ENCODE peak calls at places on chromosomes 7 and 10, in five cellular contexts. One of them, this sample, is unnamed.

GRCh38 chr7:153381275-153382119 is 621.9 kb downstream of the ACTR3B start:
- DNase-seq in activated CD4-positive, alpha-beta T cell treated with anti-CD3 and anti-CD28 coated beads for 48 hours: peak
- DNase-seq in NCI-H1417: peak
- DNase-seq in breast epithelium: no peak
- DNase-seq in body of pancreas: peak
- DNase-seq in this sample: no peak

GRCh38 chr10:123687758-123688157 is 21.6 kb downstream of the GPR26 start:
- DNase-seq in activated CD4-positive, alpha-beta T cell treated with anti-CD3 and anti-CD28 coated beads for 48 hours: no peak
- DNase-seq in NCI-H1417: peak
- DNase-seq in breast epithelium: no peak
- DNase-seq in body of pancreas: no peak
- DNase-seq in this sample: no peak

GRCh38 chr10:53476650-53477312 is 704.2 kb upstream of the MBL2 start:
- DNase-seq in activated CD4-positive, alpha-beta T cell treated with anti-CD3 and anti-CD28 coated beads for 48 hours: no peak
- DNase-seq in NCI-H1417: no peak
- DNase-seq in breast epithelium: no peak
- DNase-seq in body of pancreas: no peak
- DNase-seq in this sample: no peak

GRCh38 chr7:157903296-157903695 is 566.5 kb downstream of the DNAJB6 start:
- DNase-seq in activated CD4-positive, alpha-beta T cell treated with anti-CD3 and anti-CD28 coated beads for 48 hours: no peak
- DNase-seq in NCI-H1417: no peak
- DNase-seq in breast epithelium: no peak
- DNase-seq in body of pancreas: no peak
- DNase-seq in this sample: no peak

GRCh38 chr7:20602306-20602705 is 13.2 kb upstream of the ABCB5 start:
- DNase-seq in activated CD4-positive, alpha-beta T cell treated with anti-CD3 and anti-CD28 coated beads for 48 hours: no peak
- DNase-seq in NCI-H1417: no peak
- DNase-seq in breast epithelium: no peak
- DNase-seq in body of pancreas: no peak
- DNase-seq in this sample: no peak

GRCh38 chr7:30612658-30613265 is 18.1 kb downstream of the GARS1 start:
- DNase-seq in activated CD4-positive, alpha-beta T cell treated with anti-CD3 and anti-CD28 coated beads for 48 hours: peak
- DNase-seq in NCI-H1417: peak
- DNase-seq in breast epithelium: no peak
- DNase-seq in body of pancreas: no peak
- DNase-seq in this sample: no peak

GRCh38 chr7:44976040-44976745 is 2.6 kb downstream of the MYO1G start:
- DNase-seq in activated CD4-positive, alpha-beta T cell treated with anti-CD3 and anti-CD28 coated beads for 48 hours: no peak
- DNase-seq in NCI-H1417: no peak
- DNase-seq in breast epithelium: no peak
- DNase-seq in body of pancreas: no peak
- DNase-seq in this sample: no peak

GRCh38 chr10:49103761-49104160 is 11.6 kb downstream of the VSTM4 start:
- DNase-seq in activated CD4-positive, alpha-beta T cell treated with anti-CD3 and anti-CD28 coated beads for 48 hours: no peak
- DNase-seq in NCI-H1417: no peak
- DNase-seq in breast epithelium: no peak
- DNase-seq in body of pancreas: no peak
- DNase-seq in this sample: no peak

GRCh38 chr7:157831901-157832810 is 495.4 kb downstream of the DNAJB6 start:
- DNase-seq in activated CD4-positive, alpha-beta T cell treated with anti-CD3 and anti-CD28 coated beads for 48 hours: no peak
- DNase-seq in NCI-H1417: no peak
- DNase-seq in breast epithelium: no peak
- DNase-seq in body of pancreas: no peak
- DNase-seq in this sample: no peak

GRCh38 chr7:96179341-96179740 is 142.6 kb downstream of the SLC25A13 start:
- DNase-seq in activated CD4-positive, alpha-beta T cell treated with anti-CD3 and anti-CD28 coated beads for 48 hours: no peak
- DNase-seq in NCI-H1417: peak
- DNase-seq in breast epithelium: no peak
- DNase-seq in body of pancreas: no peak
- DNase-seq in this sample: no peak

GRCh38 chr7:132666076-132666775 is 90.0 kb upstream of the PLXNA4 start:
- DNase-seq in activated CD4-positive, alpha-beta T cell treated with anti-CD3 and anti-CD28 coated beads for 48 hours: no peak
- DNase-seq in NCI-H1417: no peak
- DNase-seq in breast epithelium: no peak
- DNase-seq in body of pancreas: no peak
- DNase-seq in this sample: no peak

GRCh38 chr7:107816053-107816566 is 13.1 kb upstream of the SLC26A3 start:
- DNase-seq in activated CD4-positive, alpha-beta T cell treated with anti-CD3 and anti-CD28 coated beads for 48 hours: no peak
- DNase-seq in NCI-H1417: no peak
- DNase-seq in breast epithelium: no peak
- DNase-seq in body of pancreas: no peak
- DNase-seq in this sample: no peak

GRCh38 chr10:101525848-101526247 is 62.2 kb downstream of the POLL start:
- DNase-seq in activated CD4-positive, alpha-beta T cell treated with anti-CD3 and anti-CD28 coated beads for 48 hours: no peak
- DNase-seq in NCI-H1417: no peak
- DNase-seq in breast epithelium: no peak
- DNase-seq in body of pancreas: no peak
- DNase-seq in this sample: no peak

GRCh38 chr7:98727146-98727709 is 110.1 kb downstream of the NPTX2 start:
- DNase-seq in activated CD4-positive, alpha-beta T cell treated with anti-CD3 and anti-CD28 coated beads for 48 hours: no peak
- DNase-seq in NCI-H1417: no peak
- DNase-seq in breast epithelium: no peak
- DNase-seq in body of pancreas: no peak
- DNase-seq in this sample: no peak

GRCh38 chr7:38321515-38321944 is 48.1 kb upstream of the TARP start:
- DNase-seq in activated CD4-positive, alpha-beta T cell treated with anti-CD3 and anti-CD28 coated beads for 48 hours: peak
- DNase-seq in NCI-H1417: no peak
- DNase-seq in breast epithelium: no peak
- DNase-seq in body of pancreas: no peak
- DNase-seq in this sample: no peak

GRCh38 chr7:132225216-132226030 is 350.8 kb downstream of the PLXNA4 start:
- DNase-seq in activated CD4-positive, alpha-beta T cell treated with anti-CD3 and anti-CD28 coated beads for 48 hours: no peak
- DNase-seq in NCI-H1417: no peak
- DNase-seq in breast epithelium: peak
- DNase-seq in body of pancreas: peak
- DNase-seq in this sample: peak

GRCh38 chr7:31373337-31374289 is 33.1 kb upstream of the NEUROD6 start:
- DNase-seq in activated CD4-positive, alpha-beta T cell treated with anti-CD3 and anti-CD28 coated beads for 48 hours: peak
- DNase-seq in NCI-H1417: peak
- DNase-seq in breast epithelium: no peak
- DNase-seq in body of pancreas: peak
- DNase-seq in this sample: peak

GRCh38 chr10:35705671-35706070 is 63.6 kb upstream of the FZD8 start:
- DNase-seq in activated CD4-positive, alpha-beta T cell treated with anti-CD3 and anti-CD28 coated beads for 48 hours: no peak
- DNase-seq in NCI-H1417: no peak
- DNase-seq in breast epithelium: no peak
- DNase-seq in body of pancreas: no peak
- DNase-seq in this sample: no peak

GRCh38 chr7:4791738-4792536 is 16.5 kb downstream of the AP5Z1 start:
- DNase-seq in activated CD4-positive, alpha-beta T cell treated with anti-CD3 and anti-CD28 coated beads for 48 hours: peak
- DNase-seq in NCI-H1417: peak
- DNase-seq in breast epithelium: no peak
- DNase-seq in body of pancreas: peak
- DNase-seq in this sample: peak

GRCh38 chr10:70528726-70529362 is 50.3 kb downstream of the PALD1 start:
- DNase-seq in activated CD4-positive, alpha-beta T cell treated with anti-CD3 and anti-CD28 coated beads for 48 hours: no peak
- DNase-seq in NCI-H1417: peak
- DNase-seq in breast epithelium: no peak
- DNase-seq in body of pancreas: no peak
- DNase-seq in this sample: no peak

GRCh38 chr7:107659666-107660065 is 962 bp upstream of the SLC26A4 start:
- DNase-seq in activated CD4-positive, alpha-beta T cell treated with anti-CD3 and anti-CD28 coated beads for 48 hours: peak
- DNase-seq in NCI-H1417: no peak
- DNase-seq in breast epithelium: no peak
- DNase-seq in body of pancreas: no peak
- DNase-seq in this sample: no peak

GRCh38 chr7:67478066-67478465 is 481.4 kb downstream of the TYW1 start:
- DNase-seq in activated CD4-positive, alpha-beta T cell treated with anti-CD3 and anti-CD28 coated beads for 48 hours: no peak
- DNase-seq in NCI-H1417: no peak
- DNase-seq in breast epithelium: no peak
- DNase-seq in body of pancreas: no peak
- DNase-seq in this sample: no peak

GRCh38 chr7:138949421-138950088 is 31.6 kb downstream of the KIAA1549 start:
- DNase-seq in activated CD4-positive, alpha-beta T cell treated with anti-CD3 and anti-CD28 coated beads for 48 hours: no peak
- DNase-seq in NCI-H1417: no peak
- DNase-seq in breast epithelium: no peak
- DNase-seq in body of pancreas: peak
- DNase-seq in this sample: no peak

This sample was measured in prostate gland.